ENCODE peak calls at places on chromosomes 1 and 21, in seven cellular contexts. One of them, this sample, is unnamed.
A peak's percentile ranks its signal among the peaks of the same experiment; 100 is the strongest.

GRCh38 chr1:177219458-177220390 is 49.0 kb downstream of the BRINP2 start:
- DNase-seq in CD4-positive, alpha-beta memory T cell: no peak
- DNase-seq in heart left ventricle: no peak
- DNase-seq in HL-60: no peak
- DNase-seq in AG09309: no peak
- DNase-seq in AG04450: no peak
- DNase-seq in left ventricle myocardium inferior: no peak
- DNase-seq in this sample: no peak

GRCh38 chr21:39209334-39209688 is 26.1 kb upstream of the PSMG1 start:
- DNase-seq in HL-60: no peak
- DNase-seq in AG04450: no peak
- DNase-seq in left ventricle myocardium inferior: no peak
- DNase-seq in CD4-positive, alpha-beta memory T cell: no peak
- DNase-seq in heart left ventricle: no peak
- DNase-seq in AG09309: no peak
- DNase-seq in this sample: no peak

GRCh38 chr1:22503721-22504410 is 52.2 kb downstream of the ZBTB40 start:
- DNase-seq in AG09309: peak; percentile 33
- DNase-seq in heart left ventricle: no peak
- DNase-seq in left ventricle myocardium inferior: no peak
- DNase-seq in HL-60: no peak
- DNase-seq in AG04450: no peak
- DNase-seq in CD4-positive, alpha-beta memory T cell: no peak
- DNase-seq in this sample: no peak

GRCh38 chr1:227299238-227299637 is 19.1 kb downstream of the CDC42BPA start:
- DNase-seq in CD4-positive, alpha-beta memory T cell: no peak
- DNase-seq in HL-60: no peak
- DNase-seq in heart left ventricle: no peak
- DNase-seq in left ventricle myocardium inferior: no peak
- DNase-seq in AG09309: no peak
- DNase-seq in AG04450: no peak
- DNase-seq in this sample: no peak

GRCh38 chr1:33181038-33181861 is 593 bp downstream of the TRIM62 start:
- DNase-seq in HL-60: peak; percentile 23
- DNase-seq in left ventricle myocardium inferior: peak; percentile 56
- DNase-seq in CD4-positive, alpha-beta memory T cell: peak; percentile 51
- DNase-seq in AG09309: no peak
- DNase-seq in AG04450: no peak
- DNase-seq in heart left ventricle: peak; percentile 63
- DNase-seq in this sample: no peak

GRCh38 chr1:53145942-53146708 is 3.7 kb upstream of the SLC1A7 start:
- DNase-seq in left ventricle myocardium inferior: peak; percentile 28
- DNase-seq in HL-60: no peak
- DNase-seq in heart left ventricle: peak; percentile 72
- DNase-seq in AG04450: peak; percentile 99
- DNase-seq in AG09309: peak; percentile 98
- DNase-seq in CD4-positive, alpha-beta memory T cell: no peak
- DNase-seq in this sample: no peak

GRCh38 chr1:42924249-42925131 is 34.2 kb downstream of the SLC2A1 start:
- DNase-seq in AG09309: no peak
- DNase-seq in CD4-positive, alpha-beta memory T cell: peak; percentile 89
- DNase-seq in HL-60: peak; percentile 91
- DNase-seq in heart left ventricle: peak; percentile 97
- DNase-seq in left ventricle myocardium inferior: peak; percentile 96
- DNase-seq in AG04450: peak; percentile 50
- DNase-seq in this sample: peak; percentile 77

GRCh38 chr1:88462481-88463261 is 221.4 kb upstream of the PKN2 start:
- DNase-seq in AG09309: no peak
- DNase-seq in AG04450: no peak
- DNase-seq in CD4-positive, alpha-beta memory T cell: no peak
- DNase-seq in left ventricle myocardium inferior: peak; percentile 38
- DNase-seq in HL-60: no peak
- DNase-seq in heart left ventricle: peak; percentile 52
- DNase-seq in this sample: no peak

GRCh38 chr1:3738943-3739342 is 13.3 kb upstream of the CCDC27 start:
- DNase-seq in AG09309: no peak
- DNase-seq in left ventricle myocardium inferior: no peak
- DNase-seq in AG04450: no peak
- DNase-seq in CD4-positive, alpha-beta memory T cell: no peak
- DNase-seq in HL-60: no peak
- DNase-seq in heart left ventricle: no peak
- DNase-seq in this sample: no peak

GRCh38 chr1:27152829-27153548 is 1.9 kb downstream of the SLC9A1 start:
- DNase-seq in left ventricle myocardium inferior: no peak
- DNase-seq in CD4-positive, alpha-beta memory T cell: no peak
- DNase-seq in heart left ventricle: no peak
- DNase-seq in HL-60: no peak
- DNase-seq in AG04450: no peak
- DNase-seq in AG09309: no peak
- DNase-seq in this sample: no peak

GRCh38 chr1:218475275-218475674 is 130.1 kb downstream of the TGFB2 start:
- DNase-seq in heart left ventricle: no peak
- DNase-seq in CD4-positive, alpha-beta memory T cell: no peak
- DNase-seq in left ventricle myocardium inferior: no peak
- DNase-seq in AG09309: no peak
- DNase-seq in AG04450: no peak
- DNase-seq in HL-60: no peak
- DNase-seq in this sample: no peak

GRCh38 chr1:14977338-14977931 is 176.1 kb upstream of the TMEM51 start:
- DNase-seq in AG09309: no peak
- DNase-seq in left ventricle myocardium inferior: no peak
- DNase-seq in AG04450: no peak
- DNase-seq in CD4-positive, alpha-beta memory T cell: no peak
- DNase-seq in HL-60: no peak
- DNase-seq in heart left ventricle: no peak
- DNase-seq in this sample: peak; percentile 22

GRCh38 chr1:30522031-30523004 is 201.1 kb downstream of the MATN1 start:
- DNase-seq in left ventricle myocardium inferior: peak; percentile 82
- DNase-seq in CD4-positive, alpha-beta memory T cell: no peak
- DNase-seq in AG04450: no peak
- DNase-seq in AG09309: peak; percentile 72
- DNase-seq in heart left ventricle: peak; percentile 92
- DNase-seq in HL-60: no peak
- DNase-seq in this sample: no peak

GRCh38 chr1:109823543-109824348 is 60.0 kb upstream of the EPS8L3 start:
- DNase-seq in AG04450: no peak
- DNase-seq in heart left ventricle: peak; percentile 69
- DNase-seq in AG09309: no peak
- DNase-seq in CD4-positive, alpha-beta memory T cell: no peak
- DNase-seq in left ventricle myocardium inferior: peak; percentile 49
- DNase-seq in HL-60: no peak
- DNase-seq in this sample: no peak

GRCh38 chr1:25872708-25873107 is 2.8 kb downstream of the PAQR7 start:
- DNase-seq in AG09309: no peak
- DNase-seq in heart left ventricle: no peak
- DNase-seq in CD4-positive, alpha-beta memory T cell: no peak
- DNase-seq in left ventricle myocardium inferior: no peak
- DNase-seq in HL-60: no peak
- DNase-seq in AG04450: no peak
- DNase-seq in this sample: no peak

GRCh38 chr1:199176713-199177112 is 537.9 kb downstream of the PTPRC start:
- DNase-seq in left ventricle myocardium inferior: no peak
- DNase-seq in HL-60: no peak
- DNase-seq in heart left ventricle: no peak
- DNase-seq in AG09309: no peak
- DNase-seq in CD4-positive, alpha-beta memory T cell: no peak
- DNase-seq in AG04450: no peak
- DNase-seq in this sample: peak; percentile 82

GRCh38 chr1:98323396-98323795 is 338.1 kb upstream of the SNX7 start:
- DNase-seq in left ventricle myocardium inferior: no peak
- DNase-seq in AG04450: no peak
- DNase-seq in heart left ventricle: peak; percentile 19
- DNase-seq in HL-60: peak; percentile 68
- DNase-seq in AG09309: peak; percentile 89
- DNase-seq in CD4-positive, alpha-beta memory T cell: no peak
- DNase-seq in this sample: no peak

GRCh38 chr1:113389356-113389952 is 861 bp upstream of the MAGI3 start:
- DNase-seq in AG04450: no peak
- DNase-seq in CD4-positive, alpha-beta memory T cell: no peak
- DNase-seq in left ventricle myocardium inferior: no peak
- DNase-seq in HL-60: no peak
- DNase-seq in AG09309: no peak
- DNase-seq in heart left ventricle: no peak
- DNase-seq in this sample: no peak

GRCh38 chr1:2972011-2972878 is 49.0 kb upstream of the ACTRT2 start:
- DNase-seq in CD4-positive, alpha-beta memory T cell: no peak
- DNase-seq in AG04450: no peak
- DNase-seq in heart left ventricle: no peak
- DNase-seq in AG09309: no peak
- DNase-seq in HL-60: no peak
- DNase-seq in left ventricle myocardium inferior: no peak
- DNase-seq in this sample: no peak

GRCh38 chr1:40143891-40144575 is 17.2 kb upstream of the RLF start:
- DNase-seq in left ventricle myocardium inferior: no peak
- DNase-seq in AG09309: peak; percentile 35
- DNase-seq in heart left ventricle: peak; percentile 33
- DNase-seq in CD4-positive, alpha-beta memory T cell: peak; percentile 60
- DNase-seq in AG04450: peak; percentile 36
- DNase-seq in HL-60: peak; percentile 70
- DNase-seq in this sample: peak; percentile 66

GRCh38 chr1:162159515-162159914 is 90.0 kb downstream of the NOS1AP start:
- DNase-seq in CD4-positive, alpha-beta memory T cell: no peak
- DNase-seq in heart left ventricle: no peak
- DNase-seq in AG04450: no peak
- DNase-seq in AG09309: no peak
- DNase-seq in HL-60: no peak
- DNase-seq in left ventricle myocardium inferior: no peak
- DNase-seq in this sample: no peak

GRCh38 chr1:50348449-50349241 is 74.6 kb downstream of the DMRTA2 start:
- DNase-seq in HL-60: peak; percentile 53
- DNase-seq in heart left ventricle: peak; percentile 38
- DNase-seq in AG04450: peak; percentile 46
- DNase-seq in left ventricle myocardium inferior: no peak
- DNase-seq in AG09309: peak; percentile 24
- DNase-seq in CD4-positive, alpha-beta memory T cell: peak; percentile 14
- DNase-seq in this sample: peak; percentile 68

GRCh38 chr1:247409869-247410544 is 6.0 kb upstream of the NLRP3 start:
- DNase-seq in CD4-positive, alpha-beta memory T cell: peak; percentile 53
- DNase-seq in HL-60: no peak
- DNase-seq in heart left ventricle: no peak
- DNase-seq in AG04450: no peak
- DNase-seq in left ventricle myocardium inferior: no peak
- DNase-seq in AG09309: no peak
- DNase-seq in this sample: no peak

GRCh38 chr1:151514366-151514765 is 3.2 kb downstream of the CGN start:
- DNase-seq in left ventricle myocardium inferior: no peak
- DNase-seq in AG09309: no peak
- DNase-seq in CD4-positive, alpha-beta memory T cell: no peak
- DNase-seq in HL-60: no peak
- DNase-seq in heart left ventricle: no peak
- DNase-seq in AG04450: no peak
- DNase-seq in this sample: no peak

GRCh38 chr21:45540601-45540970 is 1.7 kb downstream of the SLC19A1 start:
- DNase-seq in AG04450: no peak
- DNase-seq in heart left ventricle: no peak
- DNase-seq in left ventricle myocardium inferior: peak; percentile 13
- DNase-seq in CD4-positive, alpha-beta memory T cell: no peak
- DNase-seq in AG09309: no peak
- DNase-seq in HL-60: no peak
- DNase-seq in this sample: no peak
- H3K4me3 ChIP-seq in AG04450: no peak overlapping the region
- H3K4me3 ChIP-seq in heart left ventricle: no peak overlapping the region
- H3K4me3 ChIP-seq in left ventricle myocardium inferior: no peak overlapping the region
- H3K4me3 ChIP-seq in CD4-positive, alpha-beta memory T cell: no peak overlapping the region
- H3K4me3 ChIP-seq in AG09309: no peak overlapping the region
- H3K4me3 ChIP-seq in HL-60: peak overlapping the region; percentile 75
- H3K4me3 ChIP-seq in this sample: peak overlapping the region; percentile 89

DNA sequence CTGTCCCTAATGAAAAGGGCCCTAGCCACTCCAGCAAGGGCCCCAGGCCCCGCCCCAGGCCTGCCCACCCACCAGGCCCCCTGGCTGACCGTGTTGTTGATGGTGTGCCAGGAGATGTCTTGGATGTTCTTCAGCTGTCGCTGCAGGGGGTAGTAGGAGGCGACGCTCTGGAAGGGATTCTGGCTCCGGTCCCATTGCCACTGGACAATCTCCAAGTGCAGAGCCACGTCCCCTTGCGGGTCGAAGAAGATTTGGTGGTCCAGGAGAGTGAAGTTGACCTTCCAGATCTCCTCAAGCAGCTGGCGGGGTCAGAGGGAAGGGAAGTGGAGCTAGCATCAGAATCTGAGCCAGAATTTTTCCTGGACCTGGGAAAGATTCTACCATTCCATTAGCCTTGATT is 10.2 kb downstream of the TAS1R2 start:
- DNase-seq in HL-60: no peak
- DNase-seq in left ventricle myocardium inferior: no peak
- DNase-seq in AG04450: no peak
- DNase-seq in heart left ventricle: no peak
- DNase-seq in AG09309: no peak
- DNase-seq in CD4-positive, alpha-beta memory T cell: no peak
- DNase-seq in this sample: no peak
- H3K4me3 ChIP-seq in HL-60: no peak overlapping the region
- H3K4me3 ChIP-seq in left ventricle myocardium inferior: no peak overlapping the region
- H3K4me3 ChIP-seq in AG04450: no peak overlapping the region
- H3K4me3 ChIP-seq in heart left ventricle: no peak overlapping the region
- H3K4me3 ChIP-seq in AG09309: no peak overlapping the region
- H3K4me3 ChIP-seq in CD4-positive, alpha-beta memory T cell: no peak overlapping the region
- H3K4me3 ChIP-seq in this sample: no peak overlapping the region

GRCh38 chr1:225601902-225602589 is 50.9 kb downstream of the ENAH start:
- DNase-seq in AG09309: no peak
- DNase-seq in CD4-positive, alpha-beta memory T cell: no peak
- DNase-seq in heart left ventricle: no peak
- DNase-seq in HL-60: no peak
- DNase-seq in left ventricle myocardium inferior: no peak
- DNase-seq in AG04450: no peak
- DNase-seq in this sample: no peak
- H3K4me3 ChIP-seq in AG09309: no peak overlapping the region
- H3K4me3 ChIP-seq in CD4-positive, alpha-beta memory T cell: no peak overlapping the region
- H3K4me3 ChIP-seq in heart left ventricle: peak overlapping the region; percentile 12
- H3K4me3 ChIP-seq in HL-60: no peak overlapping the region
- H3K4me3 ChIP-seq in left ventricle myocardium inferior: peak overlapping the region; percentile 2
- H3K4me3 ChIP-seq in AG04450: no peak overlapping the region
- H3K4me3 ChIP-seq in this sample: no peak overlapping the region

DNA sequence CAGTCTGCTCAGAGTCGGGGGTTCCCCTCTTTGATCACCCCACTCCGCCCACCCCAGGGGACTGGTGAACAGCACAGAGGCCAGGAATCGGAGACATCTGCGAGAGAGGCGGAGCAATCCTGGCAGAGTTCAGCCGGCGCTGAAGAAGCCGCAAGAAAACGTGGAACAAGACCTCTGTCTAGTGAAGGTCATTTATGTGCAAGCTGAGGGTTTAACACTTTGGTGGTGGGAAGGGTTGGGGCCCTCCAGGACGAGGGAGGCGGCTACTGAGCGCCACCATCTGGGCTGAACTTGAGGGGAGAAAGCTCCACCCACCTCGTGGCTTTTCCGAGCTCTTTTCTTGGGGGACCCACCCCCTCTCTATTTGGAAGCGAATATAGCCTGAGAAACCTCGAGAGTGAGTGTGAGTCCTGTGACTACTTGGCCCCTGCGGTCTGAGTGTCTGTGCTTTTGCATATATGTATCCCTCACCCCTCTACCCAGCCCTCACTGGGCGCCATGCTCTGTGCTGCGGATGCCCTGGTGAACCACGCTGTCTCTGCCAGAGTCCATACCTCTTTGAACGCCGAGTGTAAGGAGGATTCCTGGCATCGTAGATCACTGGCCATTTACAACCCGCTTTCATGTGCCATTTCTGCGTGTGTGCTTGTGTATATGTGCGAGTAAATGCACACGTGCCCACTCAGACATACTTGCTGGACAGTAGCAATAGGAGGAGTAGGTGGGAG is 1.2 kb upstream of the EPHA10 start:
- DNase-seq in AG09309: no peak
- DNase-seq in AG04450: no peak
- DNase-seq in left ventricle myocardium inferior: no peak
- DNase-seq in HL-60: no peak
- DNase-seq in CD4-positive, alpha-beta memory T cell: no peak
- DNase-seq in heart left ventricle: no peak
- DNase-seq in this sample: no peak
- H3K4me3 ChIP-seq in AG09309: no peak overlapping the region
- H3K4me3 ChIP-seq in AG04450: no peak overlapping the region
- H3K4me3 ChIP-seq in left ventricle myocardium inferior: no peak overlapping the region
- H3K4me3 ChIP-seq in HL-60: no peak overlapping the region
- H3K4me3 ChIP-seq in CD4-positive, alpha-beta memory T cell: no peak overlapping the region
- H3K4me3 ChIP-seq in heart left ventricle: no peak overlapping the region
- H3K4me3 ChIP-seq in this sample: no peak overlapping the region

This sample was measured in Jurkat, Clone E6-1.